ENCODE peak calls at places on chromosome 13, in seven cellular contexts. S, V, W, X, C, E and P are unnamed samples.

GRCh38 chr13:63396746-63397145 is 1981.1 kb upstream of the PCDH20 start:
- DNase-seq in S (no peak), V (no peak), W (no peak), X (no peak), C (no peak), E (no peak), P (no peak)

GRCh38 chr13:48156466-48156865 is 61.6 kb upstream of the MED4 start:
- DNase-seq in S (peak; percentile 49), V (no peak), W (no peak), X (peak; percentile 71), C (no peak), E (peak; percentile 77), P (no peak)

GRCh38 chr13:41603917-41604316 is 146.6 kb downstream of the RGCC start:
- DNase-seq in S (no peak), V (no peak), W (no peak), X (no peak), C (no peak), E (peak; percentile 10), P (no peak)

GRCh38 chr13:113943821-113944565 is 29.9 kb downstream of the C13orf46 start:
- DNase-seq in S (peak; percentile 20), V (no peak), W (no peak), X (no peak), C (no peak), E (no peak), P (no peak)

GRCh38 chr13:98182589-98182988 is 5.5 kb upstream of the RNF113B start:
- DNase-seq in S (no peak), V (no peak), W (no peak), X (no peak), C (no peak), E (no peak), P (no peak)

GRCh38 chr13:93769126-93769525 is 542.5 kb downstream of the GPC6 start:
- DNase-seq in S (no peak), V (no peak), W (no peak), X (no peak), C (no peak), E (no peak), P (no peak)

GRCh38 chr13:58619396-58620113 is 988.0 kb downstream of the PCDH17 start:
- DNase-seq in S (no peak), V (no peak), W (no peak), X (no peak), C (no peak), E (no peak), P (no peak)

GRCh38 chr13:42355118-42355840 is 83.3 kb downstream of the AKAP11 start:
- DNase-seq in S (no peak), V (no peak), W (no peak), X (no peak), C (peak; percentile 62), E (no peak), P (no peak)

GRCh38 chr13:95256086-95256485 is 45.2 kb downstream of the ABCC4 start:
- DNase-seq in S (no peak), V (no peak), W (no peak), X (no peak), C (no peak), E (no peak), P (no peak)

GRCh38 chr13:20702945-20703784 is at the start of gene IL17D:
- DNase-seq in S (no peak), V (peak; percentile 79), W (no peak), X (no peak), C (no peak), E (peak; percentile 69), P (no peak)

GRCh38 chr13:48398450-48399095 is 14.3 kb downstream of the LPAR6 start:
- DNase-seq in S (no peak), V (no peak), W (no peak), X (no peak), C (no peak), E (no peak), P (no peak)

GRCh38 chr13:36766295-36766694 is 52.7 kb upstream of the RFXAP start:
- DNase-seq in S (no peak), V (no peak), W (no peak), X (no peak), C (no peak), E (no peak), P (no peak)

GRCh38 chr13:52644108-52644507 is 1.9 kb downstream of the HNRNPA1L2 start:
- DNase-seq in S (no peak), V (no peak), W (no peak), X (no peak), C (no peak), E (no peak), P (no peak)

GRCh38 chr13:94712812-94713555 is 639 bp upstream of the SOX21 start:
- DNase-seq in S (no peak), V (no peak), W (no peak), X (no peak), C (peak; percentile 83), E (no peak), P (no peak)

GRCh38 chr13:47033216-47033615 is 136.4 kb upstream of the HTR2A start:
- DNase-seq in S (no peak), V (no peak), W (no peak), X (no peak), C (no peak), E (no peak), P (no peak)

GRCh38 chr13:32811297-32811800 is 204.9 kb upstream of the KL start:
- DNase-seq in S (no peak), V (no peak), W (no peak), X (no peak), C (peak; percentile 81), E (peak; percentile 62), P (no peak)

GRCh38 chr13:54934121-54934520 is 1905.5 kb downstream of the OLFM4 start:
- DNase-seq in S (no peak), V (no peak), W (no peak), X (no peak), C (no peak), E (no peak), P (no peak)

GRCh38 chr13:87172166-87172825 is 498.9 kb upstream of the SLITRK5 start:
- DNase-seq in S (no peak), V (no peak), W (no peak), X (no peak), C (no peak), E (no peak), P (no peak)

GRCh38 chr13:80871481-80871880 is 530.6 kb upstream of the SPRY2 start:
- DNase-seq in S (no peak), V (no peak), W (no peak), X (no peak), C (no peak), E (no peak), P (no peak)

GRCh38 chr13:33433316-33433715 is 147.8 kb upstream of the STARD13 start:
- DNase-seq in S (no peak), V (no peak), W (no peak), X (no peak), C (no peak), E (no peak), P (no peak)

GRCh38 chr13:46593403-46593802 is 40.4 kb downstream of the LRCH1 start:
- DNase-seq in S (no peak), V (no peak), W (no peak), X (peak; percentile 37), C (no peak), E (no peak), P (no peak)

GRCh38 chr13:36282818-36283432 is 14.7 kb downstream of the CCDC169 start:
- DNase-seq in S (no peak), V (no peak), W (no peak), X (no peak), C (no peak), E (peak; percentile 37), P (no peak)

GRCh38 chr13:40974460-40975407 is 44.4 kb downstream of the ELF1 start:
- DNase-seq in S (no peak), V (no peak), W (no peak), X (peak; percentile 35), C (no peak), E (peak; percentile 90), P (no peak)

GRCh38 chr13:23613971-23614370 is 43.8 kb downstream of the TNFRSF19 start:
- DNase-seq in S (no peak), V (no peak), W (no peak), X (no peak), C (no peak), E (no peak), P (no peak)
- TF ChIP-seq POLR2A in S (no peak), V (no peak), W (no peak), X (no peak), C (no peak), E (no peak), P (no peak)

DNA sequence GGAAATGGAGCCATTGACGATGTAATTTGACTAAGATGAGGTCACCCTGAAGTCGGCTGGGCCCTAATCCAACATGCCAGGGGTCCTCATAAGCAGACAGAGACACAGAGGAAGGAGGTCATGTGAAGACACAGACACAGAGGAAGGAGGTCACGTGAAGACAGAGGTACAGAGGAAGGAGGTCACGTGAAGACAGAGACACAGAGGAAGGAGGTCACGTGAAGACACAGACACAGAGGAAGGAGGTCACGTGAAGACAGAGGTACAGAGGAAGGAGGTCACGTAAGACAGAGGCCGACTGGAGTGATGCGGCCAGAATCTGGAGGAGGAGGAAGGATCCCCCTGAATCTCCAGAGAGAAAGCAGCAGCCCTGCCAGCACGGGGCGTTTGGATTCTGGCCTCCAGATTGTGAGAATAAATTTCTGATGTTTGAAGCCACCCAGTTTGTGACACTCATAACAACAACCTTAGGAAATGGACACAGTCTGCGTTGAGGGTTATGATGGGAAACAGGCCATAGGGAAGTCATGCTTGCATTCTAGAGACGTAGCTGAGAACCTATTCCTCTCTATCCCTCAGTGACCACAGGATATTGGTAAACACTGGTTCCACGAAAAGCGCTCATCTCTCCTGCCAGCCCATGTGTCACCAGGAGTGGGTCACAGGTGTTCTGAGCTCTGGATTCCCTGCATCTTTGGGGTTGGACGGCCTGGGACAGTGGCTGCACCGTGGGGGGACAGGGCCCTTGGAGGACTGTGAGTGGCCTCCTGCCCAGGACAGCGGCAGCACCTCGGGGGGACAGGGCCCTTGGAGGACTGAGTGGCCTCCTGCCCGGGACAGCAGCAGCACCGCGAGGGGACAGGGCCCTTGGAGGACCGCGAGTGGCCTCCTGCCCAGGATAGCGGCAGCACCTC is 108.5 kb downstream of the SOX1 start:
- DNase-seq in S (no peak), V (peak; percentile 49), W (no peak), X (no peak), C (no peak), E (no peak), P (no peak)
- TF ChIP-seq POLR2A in S (no peak), V (no peak), W (no peak), X (no peak), C (no peak), E (no peak), P (no peak)

GRCh38 chr13:27424246-27425150 is at the start of gene GTF3A:
- DNase-seq in S (peak; percentile 90), V (peak; percentile 95), W (peak; percentile 69), X (peak; percentile 78), C (no peak), E (peak; percentile 93), P (no peak)
- TF ChIP-seq POLR2A in S (peak; percentile 85), V (peak; percentile 50), W (no peak), X (peak; percentile 81), C (peak; percentile 31), E (peak; percentile 97), P (peak; percentile 71)

GRCh38 chr13:23375007-23375971 is 58.2 kb downstream of the SACS start:
- DNase-seq in S (peak; percentile 98), V (peak; percentile 99), W (peak; percentile 93), X (peak; percentile 98), C (peak; percentile 99), E (peak; percentile 95), P (peak; percentile 97)
- TF ChIP-seq POLR2A in S (peak; percentile 69), V (peak; percentile 23), W (no peak), X (no peak), C (no peak), E (peak; percentile 94), P (no peak)

GRCh38 chr13:99501135-99501951 is at the start of gene TM9SF2:
- DNase-seq in S (peak; percentile 96), V (peak; percentile 99), W (peak; percentile 95), X (peak; percentile 92), C (peak; percentile 98), E (peak; percentile 99), P (no peak)
- TF ChIP-seq POLR2A in S (peak; percentile 66), V (no peak), W (peak; percentile 63), X (peak; percentile 93), C (peak; percentile 67), E (peak; percentile 67), P (no peak)